ENCODE peak calls at places on chromosomes 5 and 9, in nine cellular contexts. O, G, H, A, V, T, Y, M and I are unnamed samples.
A peak's percentile ranks its signal among the peaks of the same experiment; 100 is the strongest.

GRCh38 chr9:113221800-113222481 is 597 bp downstream of the SLC31A1 start:
- DNase-seq in O (no peak), G (no peak), H (no peak), A (no peak), V (peak; percentile 42), T (peak; percentile 3), Y (no peak), M (no peak), I (peak; percentile 4)

GRCh38 chr9:1273859-1274258 is 223.7 kb downstream of the DMRT2 start:
- DNase-seq in O (no peak), G (no peak), H (no peak), A (no peak), V (no peak), T (peak; percentile 29), Y (no peak), M (no peak), I (no peak)

GRCh38 chr5:150497274-150497988 is 10.5 kb upstream of the NDST1 start:
- DNase-seq in O (peak; percentile 64), G (peak; percentile 85), H (peak; percentile 95), A (peak; percentile 93), V (peak; percentile 94), T (peak; percentile 95), Y (peak; percentile 96), M (no peak), I (peak; percentile 96)

GRCh38 chr9:79976501-79977444 is 405.0 kb downstream of the TLE4 start:
- DNase-seq in O (no peak), G (peak; percentile 22), H (no peak), A (no peak), V (no peak), T (no peak), Y (no peak), M (no peak), I (no peak)

GRCh38 chr5:142095651-142096330 is 12.8 kb upstream of the NDFIP1 start:
- DNase-seq in O (no peak), G (no peak), H (no peak), A (no peak), V (no peak), T (no peak), Y (no peak), M (peak; percentile 14), I (no peak)

GRCh38 chr9:89889865-89890264 is 285.1 kb downstream of the GADD45G start:
- DNase-seq in O (no peak), G (no peak), H (no peak), A (no peak), V (no peak), T (no peak), Y (no peak), M (no peak), I (no peak)

GRCh38 chr9:95724253-95724991 is 151.1 kb upstream of the ERCC6L2 start:
- DNase-seq in O (no peak), G (no peak), H (no peak), A (no peak), V (no peak), T (no peak), Y (no peak), M (peak; percentile 39), I (no peak)

GRCh38 chr9:846852-847251 is 5.4 kb downstream of the DMRT1 start:
- DNase-seq in O (no peak), G (no peak), H (no peak), A (no peak), V (peak; percentile 3), T (peak; percentile 57), Y (no peak), M (no peak), I (no peak)

GRCh38 chr9:38685535-38685934 is 34.4 kb downstream of the FAM240B start:
- DNase-seq in O (no peak), G (no peak), H (no peak), A (no peak), V (no peak), T (no peak), Y (no peak), M (no peak), I (no peak)

GRCh38 chr5:135599421-135600140 is 20.8 kb upstream of the CXCL14 start:
- DNase-seq in O (no peak), G (no peak), H (peak; percentile 41), A (no peak), V (no peak), T (no peak), Y (no peak), M (no peak), I (no peak)

GRCh38 chr9:82031538-82032280 is 43.1 kb downstream of the SPATA31D1 start:
- DNase-seq in O (peak; percentile 81), G (peak; percentile 68), H (no peak), A (peak; percentile 73), V (peak; percentile 89), T (peak; percentile 45), Y (peak; percentile 88), M (no peak), I (peak; percentile 40)

GRCh38 chr9:69486498-69486897 is 161.5 kb downstream of the ENTREP1 start:
- DNase-seq in O (no peak), G (no peak), H (no peak), A (no peak), V (no peak), T (no peak), Y (no peak), M (no peak), I (no peak)
- H3K27ac ChIP-seq in O (no peak overlapping the region), G (no peak overlapping the region), H (no peak overlapping the region), A (no peak overlapping the region), V (no peak overlapping the region), T (no peak overlapping the region), Y (no peak overlapping the region), M (no peak overlapping the region), I (no peak overlapping the region)

GRCh38 chr5:5481206-5481605 is 58.7 kb downstream of the ICE1 start:
- DNase-seq in O (no peak), G (no peak), H (no peak), A (no peak), V (no peak), T (no peak), Y (no peak), M (no peak), I (no peak)
- TF ChIP-seq CTCF in O (no peak), G (no peak), H (no peak), A (no peak), V (no peak), T (no peak), Y (no peak), M (no peak), I (no peak)

DNA sequence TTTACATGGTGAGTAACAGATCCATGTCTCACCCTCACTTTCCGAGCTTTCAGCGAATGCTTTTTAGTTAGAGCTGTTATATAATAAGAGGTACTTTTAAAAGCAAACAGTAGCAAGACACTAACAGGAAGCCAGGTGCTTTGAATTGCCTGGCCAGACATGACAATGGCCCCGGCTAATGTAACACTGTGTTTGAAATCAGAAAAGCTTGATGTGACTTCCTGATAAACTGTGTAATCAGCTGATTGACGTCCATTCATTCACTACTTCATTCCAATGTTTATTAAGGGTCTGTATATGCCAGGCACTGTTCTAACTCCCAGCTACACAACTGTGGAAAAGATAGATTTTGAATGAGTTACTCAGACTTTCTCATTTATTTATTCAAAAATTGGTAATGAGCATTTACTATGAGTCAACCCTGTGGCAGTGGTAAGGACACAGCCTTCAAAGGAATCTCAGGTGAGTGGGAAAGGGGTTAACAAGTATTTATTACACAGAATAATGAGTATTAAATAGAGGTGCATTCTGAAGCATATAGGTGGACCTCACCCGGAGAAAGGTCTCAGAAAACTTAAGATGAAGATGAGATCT is 26.6 kb downstream of the DPYSL3 start:
- DNase-seq in O (no peak), G (no peak), H (no peak), A (no peak), V (no peak), T (peak; percentile 7), Y (peak; percentile 48), M (no peak), I (no peak)
- H3K27ac ChIP-seq in O (peak overlapping the region; percentile 71), G (peak overlapping the region; percentile 21), H (peak overlapping the region; percentile 66), A (peak overlapping the region; percentile 91), V (no peak overlapping the region), T (peak overlapping the region; percentile 50), Y (no peak overlapping the region), M (peak overlapping the region; percentile 78), I (no peak overlapping the region)

GRCh38 chr5:119578937-119579336 is 50.4 kb upstream of the FAM170A start:
- DNase-seq in O (no peak), G (no peak), H (no peak), A (peak; percentile 16), V (peak; percentile 1), T (peak; percentile 55), Y (peak; percentile 2), M (no peak), I (peak; percentile 14)
- TF ChIP-seq CTCF in O (no peak), G (no peak), H (no peak), A (no peak), V (no peak), T (peak; percentile 50), Y (peak; percentile 12), M (no peak), I (peak; percentile 45)

GRCh38 chr5:37807902-37808301 is 31.9 kb downstream of the GDNF start:
- DNase-seq in O (no peak), G (no peak), H (no peak), A (no peak), V (no peak), T (no peak), Y (peak; percentile 41), M (no peak), I (no peak)
- H3K27ac ChIP-seq in O (no peak overlapping the region), G (no peak overlapping the region), H (no peak overlapping the region), A (no peak overlapping the region), V (no peak overlapping the region), T (no peak overlapping the region), Y (no peak overlapping the region), M (no peak overlapping the region), I (no peak overlapping the region)

GRCh38 chr5:16074358-16074757 is 105.2 kb downstream of the MARCHF11 start:
- DNase-seq in O (no peak), G (no peak), H (no peak), A (no peak), V (no peak), T (no peak), Y (no peak), M (no peak), I (no peak)

GRCh38 chr5:16082053-16082452 is 97.5 kb downstream of the MARCHF11 start:
- DNase-seq in O (no peak), G (no peak), H (no peak), A (no peak), V (no peak), T (no peak), Y (no peak), M (no peak), I (no peak)

GRCh38 chr5:16072616-16073015 is 107.0 kb downstream of the MARCHF11 start:
- DNase-seq in O (no peak), G (no peak), H (no peak), A (no peak), V (no peak), T (no peak), Y (no peak), M (no peak), I (no peak)

GRCh38 chr5:16081376-16081775 is 98.2 kb downstream of the MARCHF11 start:
- DNase-seq in O (no peak), G (no peak), H (no peak), A (no peak), V (no peak), T (no peak), Y (no peak), M (no peak), I (no peak)

DNA sequence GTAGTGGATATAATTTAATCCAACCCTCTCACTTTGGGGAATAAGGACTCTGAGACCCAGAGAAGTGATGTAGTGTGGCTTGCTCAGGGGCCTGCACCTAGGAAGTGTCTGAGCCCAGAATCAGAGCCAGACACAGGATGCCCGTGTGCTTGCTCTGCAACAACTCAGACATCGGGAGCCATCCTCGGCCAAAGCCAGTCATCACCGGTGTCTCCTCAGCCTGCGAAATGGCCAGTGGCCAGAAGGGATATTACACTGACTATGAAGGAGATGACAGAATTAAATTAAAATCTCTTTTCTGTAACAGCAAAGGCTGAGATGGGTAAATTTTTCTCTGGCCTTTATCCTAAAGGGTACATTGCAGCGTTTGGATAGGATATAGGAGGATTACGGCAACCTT is 102.9 kb downstream of the MARCHF11 start:
- DNase-seq in O (no peak), G (no peak), H (no peak), A (no peak), V (no peak), T (no peak), Y (no peak), M (no peak), I (no peak)
- TF ChIP-seq CTCF in O (no peak), G (no peak), H (no peak), A (no peak), V (no peak), T (no peak), Y (no peak), M (no peak), I (no peak)